ENCODE peak calls at places on chromosomes 5 and 9, in six cellular contexts. One of them, this sample, is unnamed. For H3K4me1, the result is how much of the 10 kb centered on the place peaks cover.

GRCh38 chr5:35478856-35479682 is 138.6 kb upstream of the SPEF2 start:
- DNase-seq in adrenal gland: no peak
- DNase-seq in A549: no peak
- DNase-seq in stomach: no peak
- DNase-seq in ovary: no peak
- DNase-seq in tibial nerve: no peak
- DNase-seq in this sample: no peak

GRCh38 chr5:109630109-109630508 is 59.6 kb upstream of the MAN2A1 start:
- DNase-seq in adrenal gland: no peak
- DNase-seq in A549: no peak
- DNase-seq in stomach: no peak
- DNase-seq in ovary: no peak
- DNase-seq in tibial nerve: no peak
- DNase-seq in this sample: no peak

GRCh38 chr5:126806-127205 is 34.8 kb downstream of the PLEKHG4B start:
- DNase-seq in adrenal gland: no peak
- DNase-seq in A549: no peak
- DNase-seq in stomach: no peak
- DNase-seq in ovary: no peak
- DNase-seq in tibial nerve: no peak
- DNase-seq in this sample: peak

GRCh38 chr5:87562068-87562467 is 149.3 kb upstream of the CCNH start:
- DNase-seq in adrenal gland: no peak
- DNase-seq in A549: no peak
- DNase-seq in stomach: no peak
- DNase-seq in ovary: no peak
- DNase-seq in tibial nerve: no peak
- DNase-seq in this sample: no peak

GRCh38 chr9:137405677-137406081 is 17.3 kb downstream of the EXD3 start:
- DNase-seq in adrenal gland: no peak
- DNase-seq in A549: no peak
- DNase-seq in stomach: no peak
- DNase-seq in ovary: no peak
- DNase-seq in tibial nerve: no peak
- DNase-seq in this sample: no peak

GRCh38 chr9:78892769-78893168 is 595.8 kb downstream of the PSAT1 start:
- DNase-seq in adrenal gland: no peak
- DNase-seq in A549: no peak
- DNase-seq in stomach: no peak
- DNase-seq in ovary: no peak
- DNase-seq in tibial nerve: no peak
- DNase-seq in this sample: no peak

GRCh38 chr5:15604986-15605385 is 105.0 kb downstream of the FBXL7 start:
- DNase-seq in adrenal gland: no peak
- DNase-seq in A549: no peak
- DNase-seq in stomach: no peak
- DNase-seq in ovary: no peak
- DNase-seq in tibial nerve: no peak
- DNase-seq in this sample: no peak

GRCh38 chr5:367358-368130 is 46.0 kb downstream of the AHRR start:
- DNase-seq in adrenal gland: no peak
- DNase-seq in A549: no peak
- DNase-seq in stomach: no peak
- DNase-seq in ovary: no peak
- DNase-seq in tibial nerve: peak
- DNase-seq in this sample: peak

GRCh38 chr5:16570121-16570815 is 46.5 kb downstream of the RETREG1 start:
- DNase-seq in adrenal gland: no peak
- DNase-seq in A549: no peak
- DNase-seq in stomach: no peak
- DNase-seq in ovary: no peak
- DNase-seq in tibial nerve: no peak
- DNase-seq in this sample: peak

GRCh38 chr9:129919283-129919682 is 84.0 kb downstream of the USP20 start:
- DNase-seq in adrenal gland: no peak
- DNase-seq in A549: no peak
- DNase-seq in stomach: no peak
- DNase-seq in ovary: no peak
- DNase-seq in tibial nerve: no peak
- DNase-seq in this sample: no peak

GRCh38 chr9:134492721-134493470 is 148.7 kb upstream of the COL5A1 start:
- DNase-seq in adrenal gland: no peak
- DNase-seq in A549: no peak
- DNase-seq in stomach: no peak
- DNase-seq in ovary: no peak
- DNase-seq in tibial nerve: no peak
- DNase-seq in this sample: no peak

GRCh38 chr9:87685431-87685830 is 40.5 kb upstream of the CTSL start:
- DNase-seq in adrenal gland: peak
- DNase-seq in A549: no peak
- DNase-seq in stomach: no peak
- DNase-seq in ovary: no peak
- DNase-seq in tibial nerve: no peak
- DNase-seq in this sample: peak

GRCh38 chr9:100819980-100820379 is 208.5 kb upstream of the PLPPR1 start:
- DNase-seq in adrenal gland: no peak
- DNase-seq in A549: no peak
- DNase-seq in stomach: no peak
- DNase-seq in ovary: no peak
- DNase-seq in tibial nerve: no peak
- DNase-seq in this sample: no peak

GRCh38 chr9:36970007-36970888 is 63.8 kb downstream of the PAX5 start:
- DNase-seq in adrenal gland: no peak
- DNase-seq in A549: peak
- DNase-seq in stomach: no peak
- DNase-seq in ovary: no peak
- DNase-seq in tibial nerve: no peak
- DNase-seq in this sample: no peak

GRCh38 chr9:138083873-138084272 is 206.3 kb downstream of the CACNA1B start:
- DNase-seq in adrenal gland: peak
- DNase-seq in A549: no peak
- DNase-seq in stomach: peak
- DNase-seq in ovary: no peak
- DNase-seq in tibial nerve: no peak
- DNase-seq in this sample: no peak

GRCh38 chr5:123297866-123298265 is 125.3 kb downstream of the CEP120 start:
- DNase-seq in adrenal gland: no peak
- DNase-seq in A549: no peak
- DNase-seq in stomach: no peak
- DNase-seq in ovary: no peak
- DNase-seq in tibial nerve: no peak
- DNase-seq in this sample: no peak

GRCh38 chr5:73122875-73123810 is 2.8 kb downstream of the TMEM171 start:
- DNase-seq in adrenal gland: no peak
- DNase-seq in A549: no peak
- DNase-seq in stomach: no peak
- DNase-seq in ovary: no peak
- DNase-seq in tibial nerve: no peak
- DNase-seq in this sample: no peak

GRCh38 chr9:113564804-113565237 is 101.3 kb downstream of the RGS3 start:
- DNase-seq in adrenal gland: no peak
- DNase-seq in A549: no peak
- DNase-seq in stomach: peak
- DNase-seq in ovary: peak
- DNase-seq in tibial nerve: no peak
- DNase-seq in this sample: no peak

GRCh38 chr5:42993516-42994284 is 46.4 kb downstream of the ANXA2R start:
- DNase-seq in adrenal gland: peak
- DNase-seq in A549: peak
- DNase-seq in stomach: no peak
- DNase-seq in ovary: no peak
- DNase-seq in tibial nerve: peak
- DNase-seq in this sample: no peak

GRCh38 chr5:173278172-173278571 is 43.2 kb upstream of the NKX2-5 start:
- DNase-seq in adrenal gland: no peak
- DNase-seq in A549: no peak
- DNase-seq in stomach: no peak
- DNase-seq in ovary: no peak
- DNase-seq in tibial nerve: no peak
- DNase-seq in this sample: no peak

GRCh38 chr5:99926463-99926862 is 608.7 kb upstream of the FAM174A start:
- DNase-seq in adrenal gland: no peak
- DNase-seq in A549: no peak
- DNase-seq in stomach: no peak
- DNase-seq in ovary: no peak
- DNase-seq in tibial nerve: no peak
- DNase-seq in this sample: no peak

GRCh38 chr5:130992095-130992494 is 173.0 kb downstream of the HINT1 start:
- DNase-seq in adrenal gland: no peak
- DNase-seq in A549: no peak
- DNase-seq in stomach: no peak
- DNase-seq in ovary: no peak
- DNase-seq in tibial nerve: no peak
- DNase-seq in this sample: no peak

GRCh38 chr9:36897476-36897875 is 136.6 kb downstream of the PAX5 start:
- DNase-seq in adrenal gland: no peak
- DNase-seq in A549: no peak
- DNase-seq in stomach: no peak
- DNase-seq in ovary: no peak
- DNase-seq in tibial nerve: no peak
- DNase-seq in this sample: no peak

GRCh38 chr5:168159425-168159824 is 132.0 kb upstream of the WWC1 start:
- DNase-seq in adrenal gland: no peak
- DNase-seq in A549: peak
- DNase-seq in stomach: peak
- DNase-seq in ovary: no peak
- DNase-seq in tibial nerve: no peak
- DNase-seq in this sample: no peak

GRCh38 chr5:173353070-173353379 is 24.8 kb upstream of the STC2 start:
- DNase-seq in adrenal gland: no peak
- DNase-seq in A549: no peak
- DNase-seq in stomach: no peak
- DNase-seq in ovary: no peak
- DNase-seq in tibial nerve: no peak
- DNase-seq in this sample: no peak

GRCh38 chr9:3474821-3475220 is 51.0 kb downstream of the RFX3 start:
- DNase-seq in adrenal gland: no peak
- DNase-seq in A549: no peak
- DNase-seq in stomach: no peak
- DNase-seq in ovary: no peak
- DNase-seq in tibial nerve: no peak
- DNase-seq in this sample: no peak

GRCh38 chr9:3478549-3478953 is 47.2 kb downstream of the RFX3 start:
- DNase-seq in adrenal gland: no peak
- DNase-seq in A549: no peak
- DNase-seq in stomach: no peak
- DNase-seq in ovary: no peak
- DNase-seq in tibial nerve: no peak
- DNase-seq in this sample: no peak

GRCh38 chr9:3477236-3477834 is 48.5 kb downstream of the RFX3 start:
- DNase-seq in adrenal gland: no peak
- DNase-seq in A549: no peak
- DNase-seq in stomach: no peak
- DNase-seq in ovary: no peak
- DNase-seq in tibial nerve: no peak
- DNase-seq in this sample: no peak

GRCh38 chr9:3473402-3473801 is 52.4 kb downstream of the RFX3 start:
- DNase-seq in adrenal gland: no peak
- DNase-seq in A549: no peak
- DNase-seq in stomach: no peak
- DNase-seq in ovary: no peak
- DNase-seq in tibial nerve: no peak
- DNase-seq in this sample: no peak

GRCh38 chr9:3475300-3476020 is 50.3 kb downstream of the RFX3 start:
- DNase-seq in adrenal gland: no peak
- DNase-seq in A549: no peak
- DNase-seq in stomach: no peak
- DNase-seq in ovary: no peak
- DNase-seq in tibial nerve: no peak
- DNase-seq in this sample: no peak
- TF ChIP-seq CTCF in adrenal gland: no peak
- TF ChIP-seq CTCF in A549: no peak
- TF ChIP-seq CTCF in stomach: no peak
- TF ChIP-seq CTCF in ovary: no peak
- TF ChIP-seq CTCF in tibial nerve: no peak
- TF ChIP-seq CTCF in this sample: no peak

GRCh38 chr9:97502222-97502983 is 937 bp downstream of the TMOD1 start:
- DNase-seq in adrenal gland: no peak
- DNase-seq in A549: no peak
- DNase-seq in stomach: no peak
- DNase-seq in ovary: peak
- DNase-seq in tibial nerve: no peak
- DNase-seq in this sample: peak
- TF ChIP-seq POLR2A in adrenal gland: no peak
- TF ChIP-seq POLR2A in A549: no peak
- TF ChIP-seq POLR2A in stomach: no peak
- TF ChIP-seq POLR2A in ovary: no peak
- TF ChIP-seq POLR2A in tibial nerve: no peak
- TF ChIP-seq POLR2A in this sample: no peak

GRCh38 chr9:106846307-106846706 is 16.7 kb upstream of the ZNF462 start:
- DNase-seq in adrenal gland: no peak
- DNase-seq in A549: no peak
- DNase-seq in stomach: no peak
- DNase-seq in ovary: no peak
- DNase-seq in tibial nerve: no peak
- DNase-seq in this sample: no peak
- H3K4me1 ChIP-seq in adrenal gland: under half
- H3K4me1 ChIP-seq in A549: under half
- H3K4me1 ChIP-seq in stomach: under half
- H3K4me1 ChIP-seq in ovary: under half
- H3K4me1 ChIP-seq in tibial nerve: under half
- H3K4me1 ChIP-seq in this sample: under half

DNA sequence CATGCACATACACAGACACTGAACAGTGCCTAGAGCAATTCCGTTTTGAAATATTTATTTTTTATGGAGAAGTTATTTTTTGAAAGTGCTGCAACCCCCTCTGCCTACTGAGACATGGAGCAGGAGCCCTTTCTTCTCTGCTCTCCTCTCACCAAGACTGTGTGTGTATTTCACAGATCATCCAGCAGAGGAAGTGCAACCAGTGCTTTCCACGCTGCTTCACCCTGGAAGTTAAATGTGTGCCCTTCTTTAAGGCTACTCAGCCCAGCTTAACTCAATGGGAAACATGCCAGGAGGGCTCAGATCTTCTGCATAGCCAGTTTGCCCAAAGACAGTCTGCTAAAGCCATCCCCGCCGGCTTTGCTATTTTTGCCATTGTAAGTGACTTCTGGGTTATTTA is 606.3 kb downstream of the TLE1 start:
- DNase-seq in adrenal gland: peak
- DNase-seq in A549: peak
- DNase-seq in stomach: no peak
- DNase-seq in ovary: no peak
- DNase-seq in tibial nerve: no peak
- DNase-seq in this sample: no peak
- TF ChIP-seq CTCF in adrenal gland: peak
- TF ChIP-seq CTCF in A549: no peak
- TF ChIP-seq CTCF in stomach: no peak
- TF ChIP-seq CTCF in ovary: no peak
- TF ChIP-seq CTCF in tibial nerve: peak
- TF ChIP-seq CTCF in this sample: peak